ENCODE peak calls at places on chromosome 3, in ten cellular contexts. K is gastrocnemius medialis; V is K562; Z is Panc1; S is psoas muscle; G is tibial artery; A is lung; U is IMR-90; T is fibroblast of lung; E is CD8-positive, alpha-beta T cell. R is an unnamed sample. For H3K9me3, the result is how much of the 10 kb centered on the place peaks cover.

GRCh38 chr3:156747046-156747445 is 72.7 kb downstream of the TIPARP start:
- DNase-seq in V (no peak), S (no peak), K (no peak), Z (no peak), T (no peak), U (no peak), E (no peak), G (no peak), A (no peak), R (no peak)

GRCh38 chr3:37601832-37602231 is 259.8 kb upstream of the CTDSPL start:
- DNase-seq in A (no peak), T (no peak), G (no peak), V (no peak), E (no peak), S (no peak), K (no peak), U (no peak), Z (no peak), R (no peak)

GRCh38 chr3:140341213-140341612 is 336.7 kb upstream of the TRIM42 start:
- DNase-seq in U (no peak), V (no peak), G (no peak), T (no peak), A (no peak), E (no peak), K (no peak), Z (no peak), S (no peak), R (peak)

GRCh38 chr3:184688251-184688851 is 23.5 kb downstream of the MAGEF1 start:
- DNase-seq in A (no peak), E (no peak), U (peak), T (peak), Z (no peak), K (peak), V (no peak), G (peak), S (no peak), R (no peak)

GRCh38 chr3:46924921-46925584 is 47.5 kb downstream of the PTH1R start:
- DNase-seq in V (no peak), E (no peak), S (no peak), U (no peak), T (no peak), Z (no peak), K (peak), A (no peak), G (peak), R (no peak)

GRCh38 chr3:172033392-172033791 is 6.0 kb upstream of the FNDC3B start:
- DNase-seq in S (no peak), U (no peak), T (no peak), E (no peak), V (no peak), K (no peak), Z (no peak), A (no peak), G (no peak), R (no peak)

GRCh38 chr3:35500641-35501353 is 138.5 kb upstream of the ARPP21 start:
- DNase-seq in E (no peak), Z (no peak), G (no peak), U (no peak), V (no peak), A (no peak), K (no peak), T (no peak), S (no peak), R (no peak)

GRCh38 chr3:71154846-71155245 is 428.7 kb downstream of the FOXP1 start:
- DNase-seq in V (no peak), U (no peak), S (no peak), K (no peak), G (no peak), A (no peak), Z (no peak), T (no peak), E (no peak), R (no peak)

GRCh38 chr3:141960731-141961130 is 84.3 kb downstream of the ATP1B3 start:
- DNase-seq in E (no peak), Z (no peak), G (no peak), S (peak), U (peak), A (no peak), T (peak), V (no peak), K (no peak), R (no peak)

GRCh38 chr3:41129731-41130130 is 69.6 kb upstream of the CTNNB1 start:
- DNase-seq in E (no peak), T (no peak), U (no peak), S (no peak), K (no peak), G (no peak), Z (no peak), V (no peak), A (no peak), R (no peak)

GRCh38 chr3:136311256-136311655 is 61.1 kb downstream of the PCCB start:
- DNase-seq in E (no peak), A (no peak), U (no peak), Z (no peak), S (no peak), V (no peak), T (no peak), K (no peak), G (no peak), R (no peak)

DNA sequence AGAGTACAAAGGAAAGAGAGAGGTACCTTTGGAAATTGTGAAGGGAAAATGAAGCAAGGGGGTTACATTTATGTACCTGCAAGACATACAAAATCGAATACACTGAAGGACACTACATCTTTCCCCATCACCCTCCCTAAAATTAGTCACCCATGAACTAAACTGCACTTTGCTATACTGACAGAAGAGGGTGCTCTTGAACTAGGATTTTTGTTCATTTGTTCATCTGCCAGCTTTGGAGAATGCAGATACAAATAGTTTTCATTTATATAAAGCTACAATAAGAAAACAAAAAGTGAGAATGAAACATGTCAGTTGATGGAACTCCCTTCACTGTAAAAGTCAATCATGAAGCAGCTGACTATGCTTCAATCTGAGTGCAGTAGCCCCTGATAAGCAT is 55.7 kb downstream of the PCCB start:
- DNase-seq in T (peak), G (no peak), Z (peak), V (no peak), K (no peak), A (no peak), S (no peak), U (peak), E (no peak), R (no peak)
- H3K9me3 ChIP-seq in T (under half), G (under half), Z (under half), V (under half), K (under half), A (under half), S (under half), U (under half), E (under half), R (under half)

GRCh38 chr3:33130144-33130543 is 16.3 kb downstream of the CRTAP start:
- DNase-seq in T (no peak), S (no peak), V (no peak), K (no peak), G (no peak), E (no peak), A (no peak), U (peak), Z (no peak), R (no peak)
- H3K4me3 ChIP-seq in T (no peak), S (no peak), V (no peak), K (no peak), G (no peak), E (no peak), A (no peak), U (no peak), Z (no peak), R (no peak)

GRCh38 chr3:178699364-178699763 is 163.1 kb downstream of the KCNMB2 start:
- DNase-seq in Z (no peak), T (no peak), G (no peak), V (no peak), K (no peak), U (no peak), E (no peak), A (no peak), S (no peak), R (no peak)
- H3K9me3 ChIP-seq in Z (under half), T (under half), G (under half), V (under half), K (under half), U (under half), E (under half), A (under half), S (under half), R (under half)

GRCh38 chr3:18443670-18444596 is 18.8 kb upstream of the SATB1 start:
- DNase-seq in K (peak), E (peak), V (no peak), T (no peak), S (peak), Z (no peak), G (peak), A (no peak), U (no peak), R (peak)
- H3K4me3 ChIP-seq in K (peak), E (peak), V (no peak), T (peak), S (peak), Z (peak), G (peak), A (peak), U (peak), R (peak)